ENCODE peak calls at places on chromosomes 5 and 9, in five cellular contexts. U is psoas muscle, N is Kasumi-1, J is neuronal stem cell, X is hypothalamus. B is an unnamed sample.

GRCh38 chr5:24923400-24923799 is 278.6 kb upstream of the CDH10 start:
- DNase-seq in N (no peak), J (no peak), U (no peak), X (no peak), B (peak)

GRCh38 chr5:1447772-1448361 is 2.6 kb upstream of the SLC6A3 start:
- DNase-seq in U (peak), X (no peak), J (no peak), N (no peak), B (no peak)

GRCh38 chr9:136187197-136187596 is 17.7 kb downstream of the LHX3 start:
- DNase-seq in N (no peak), X (no peak), J (no peak), U (no peak), B (no peak)

GRCh38 chr5:135377751-135378680 is 21.0 kb downstream of the MACROH2A1 start:
- DNase-seq in J (no peak), N (peak), X (no peak), U (no peak), B (no peak)

GRCh38 chr5:87009146-87009545 is 258.5 kb upstream of the RASA1 start:
- DNase-seq in J (no peak), U (no peak), X (no peak), N (no peak), B (peak)

GRCh38 chr5:37738057-37738691 is 101.7 kb downstream of the GDNF start:
- DNase-seq in J (no peak), X (no peak), N (peak), U (no peak), B (peak)

GRCh38 chr9:132214027-132214622 is 52.3 kb downstream of the NTNG2 start:
- DNase-seq in U (peak), N (no peak), J (no peak), X (peak), B (peak)

GRCh38 chr5:168916852-168917251 is 337.7 kb upstream of the PANK3 start:
- DNase-seq in U (no peak), J (no peak), X (no peak), N (no peak), B (no peak)

GRCh38 chr5:145531038-145531734 is 304.0 kb downstream of the PRELID2 start:
- DNase-seq in X (no peak), N (no peak), U (no peak), J (no peak), B (peak)

GRCh38 chr9:19186240-19186639 is 44.3 kb upstream of the DENND4C start:
- DNase-seq in U (no peak), N (no peak), J (no peak), X (no peak), B (no peak)

GRCh38 chr9:72600671-72601070 is 79.3 kb downstream of the TMC1 start:
- DNase-seq in X (no peak), N (no peak), J (no peak), U (no peak), B (no peak)

GRCh38 chr9:110029422-110029814 is 178.5 kb downstream of the C9orf152 start:
- DNase-seq in J (no peak), N (peak), U (no peak), X (no peak), B (peak)

GRCh38 chr9:111896942-111897830 is 572 bp downstream of the UGCG start:
- DNase-seq in X (no peak), U (peak), J (no peak), N (peak), B (no peak)

GRCh38 chr5:173646684-173647083 is 30.2 kb upstream of the BOD1 start:
- DNase-seq in U (no peak), N (no peak), X (no peak), J (no peak), B (no peak)

B was measured in retinal pigment epithelial cell.